ENCODE peak calls at places on chromosomes 12 and 14, in seven cellular contexts. M is NCI-H345, U is nucleus accumbens, I is astrocyte, R is T-helper 17 cell, V is Right ventricle myocardium superior, J is pons. W is an unnamed sample.

GRCh38 chr12:124532331-124532750 is 35.1 kb downstream of the NCOR2 start:
- DNase-seq in M (no peak), U (no peak), I (no peak), R (no peak), V (no peak), J (no peak), W (no peak)

GRCh38 chr12:26246483-26247164 is 51.3 kb downstream of the SSPN start:
- DNase-seq in M (no peak), U (no peak), I (no peak), R (no peak), V (no peak), J (no peak), W (no peak)

GRCh38 chr12:107565551-107565950 is 120.0 kb upstream of the PWP1 start:
- DNase-seq in M (no peak), U (no peak), I (no peak), R (no peak), V (no peak), J (no peak), W (no peak)

GRCh38 chr12:120093336-120093591 is 23.3 kb downstream of the RAB35 start:
- DNase-seq in M (no peak), U (no peak), I (no peak), R (no peak), V (peak; percentile 21), J (no peak), W (no peak)

GRCh38 chr12:13124661-13125505 is 21.4 kb upstream of the GSG1 start:
- DNase-seq in M (no peak), U (no peak), I (peak; percentile 55), R (no peak), V (no peak), J (no peak), W (no peak)

GRCh38 chr14:87524011-87524410 is 469.0 kb downstream of the GALC start:
- DNase-seq in M (no peak), U (no peak), I (no peak), R (no peak), V (no peak), J (no peak), W (no peak)

GRCh38 chr14:76761849-76762616 is 765 bp downstream of the VASH1 start:
- DNase-seq in M (peak; percentile 48), U (no peak), I (no peak), R (no peak), V (peak; percentile 40), J (no peak), W (peak; percentile 55)

GRCh38 chr12:81085832-81086231 is 8.0 kb downstream of the ACSS3 start:
- DNase-seq in M (no peak), U (no peak), I (no peak), R (no peak), V (no peak), J (no peak), W (no peak)

GRCh38 chr12:58252914-58253313 is 311.5 kb downstream of the ATP23 start:
- DNase-seq in M (no peak), U (no peak), I (no peak), R (no peak), V (no peak), J (no peak), W (no peak)

GRCh38 chr12:15899282-15899870 is 11.8 kb upstream of the DERA start:
- DNase-seq in M (peak; percentile 33), U (no peak), I (no peak), R (no peak), V (no peak), J (peak; percentile 72), W (peak; percentile 1)

GRCh38 chr12:51307655-51308593 is 16.1 kb downstream of the BIN2 start:
- DNase-seq in M (no peak), U (no peak), I (peak; percentile 89), R (no peak), V (no peak), J (no peak), W (no peak)

GRCh38 chr14:51616724-51617409 is 34.8 kb upstream of the FRMD6 start:
- DNase-seq in M (no peak), U (no peak), I (peak; percentile 97), R (no peak), V (no peak), J (no peak), W (no peak)

GRCh38 chr14:98008381-98009113 is 1211.4 kb downstream of the VRK1 start:
- DNase-seq in M (no peak), U (no peak), I (no peak), R (no peak), V (no peak), J (no peak), W (no peak)

GRCh38 chr12:51906452-51907082 is 737 bp upstream of the ACVRL1 start:
- DNase-seq in M (no peak), U (no peak), I (no peak), R (no peak), V (peak; percentile 54), J (no peak), W (no peak)

GRCh38 chr14:38578278-38578681 is 322.4 kb upstream of the CLEC14A start:
- DNase-seq in M (no peak), U (no peak), I (no peak), R (no peak), V (no peak), J (no peak), W (no peak)

GRCh38 chr14:71235865-71236264 is 328.6 kb downstream of the PCNX1 start:
- DNase-seq in M (peak; percentile 17), U (no peak), I (peak; percentile 17), R (no peak), V (peak; percentile 52), J (peak; percentile 83), W (peak; percentile 42)

GRCh38 chr14:65156568-65157366 is 54.5 kb upstream of the MAX start:
- DNase-seq in M (no peak), U (no peak), I (peak; percentile 76), R (no peak), V (peak; percentile 59), J (no peak), W (no peak)

GRCh38 chr12:32917094-32917611 is 20.6 kb upstream of the PKP2 start:
- DNase-seq in M (no peak), U (no peak), I (peak; percentile 67), R (no peak), V (no peak), J (no peak), W (no peak)

GRCh38 chr12:51589060-51589459 is 2.0 kb upstream of the SCN8A start:
- DNase-seq in M (no peak), U (no peak), I (no peak), R (no peak), V (no peak), J (no peak), W (no peak)

GRCh38 chr12:29710104-29710503 is 73.6 kb downstream of the TMTC1 start:
- DNase-seq in M (peak; percentile 87), U (no peak), I (peak; percentile 7), R (no peak), V (peak; percentile 62), J (peak; percentile 70), W (no peak)

GRCh38 chr14:50001146-50001998 is 108.5 kb downstream of the ARF6 start:
- DNase-seq in M (no peak), U (no peak), I (peak; percentile 97), R (peak; percentile 44), V (no peak), J (no peak), W (no peak)

GRCh38 chr14:103543721-103544626 is 15.0 kb downstream of the TRMT61A start:
- DNase-seq in M (no peak), U (peak; percentile 61), I (no peak), R (no peak), V (peak; percentile 80), J (peak; percentile 76), W (no peak)

GRCh38 chr12:76270657-76271358 is 77.4 kb downstream of the BBS10 start:
- DNase-seq in M (no peak), U (no peak), I (no peak), R (no peak), V (no peak), J (no peak), W (no peak)

GRCh38 chr12:124463341-124463861 is 104.0 kb downstream of the NCOR2 start:
- DNase-seq in M (peak; percentile 97), U (no peak), I (no peak), R (no peak), V (peak; percentile 35), J (peak; percentile 67), W (peak; percentile 97)

GRCh38 chr14:103031956-103032355 is 25.4 kb downstream of the CDC42BPB start:
- DNase-seq in M (no peak), U (no peak), I (no peak), R (no peak), V (no peak), J (no peak), W (peak; percentile 47)

GRCh38 chr12:117402363-117402762 is 40.9 kb upstream of the NOS1 start:
- DNase-seq in M (no peak), U (no peak), I (no peak), R (no peak), V (no peak), J (no peak), W (no peak)

GRCh38 chr14:22545842-22546721 is 42.9 kb downstream of the DAD1 start:
- DNase-seq in M (no peak), U (no peak), I (peak; percentile 86), R (no peak), V (no peak), J (no peak), W (no peak)

GRCh38 chr12:110345176-110345651 is 58.3 kb downstream of the ANAPC7 start:
- DNase-seq in M (no peak), U (no peak), I (no peak), R (no peak), V (no peak), J (peak; percentile 22), W (no peak)